ENCODE peak calls at places on chromosomes 13 and 19, in nine cellular contexts. M is neural progenitor cell, W is tibial artery, L is thyroid gland, Z is Caco-2, O is heart left ventricle, U is fibroblast of lung, H is breast epithelium, N is GM23338. B is an unnamed sample.

GRCh38 chr13:26132756-26133155 is 80.9 kb upstream of the SHISA2 start:
- DNase-seq in M (peak; percentile 10), W (no peak), L (no peak), Z (no peak), O (no peak), U (peak; percentile 6), H (no peak), N (peak; percentile 46), B (no peak)

GRCh38 chr13:42594577-42595571 is 20.9 kb downstream of the TNFSF11 start:
- DNase-seq in M (peak; percentile 83), W (no peak), L (peak; percentile 60), Z (peak; percentile 53), O (peak; percentile 37), U (peak; percentile 92), H (no peak), N (peak; percentile 89), B (no peak)

GRCh38 chr13:97224544-97225324 is 2.6 kb downstream of the MBNL2 start:
- DNase-seq in M (no peak), W (no peak), L (peak; percentile 46), Z (no peak), O (peak; percentile 43), U (peak; percentile 64), H (peak; percentile 62), N (peak; percentile 69), B (no peak)

GRCh38 chr19:13830761-13831481 is 35.7 kb downstream of the ZSWIM4 start:
- DNase-seq in M (no peak), W (no peak), L (no peak), Z (no peak), O (no peak), U (no peak), H (no peak), N (no peak), B (no peak)

GRCh38 chr13:45180713-45181601 is 19.9 kb downstream of the KCTD4 start:
- DNase-seq in M (no peak), W (no peak), L (no peak), Z (no peak), O (no peak), U (no peak), H (no peak), N (no peak), B (no peak)

GRCh38 chr13:19023115-19023514 is 158.5 kb downstream of the TUBA3C start:
- DNase-seq in M (no peak), W (no peak), L (no peak), Z (no peak), O (no peak), U (no peak), H (no peak), N (no peak), B (no peak)

GRCh38 chr13:41458939-41459753 is 1.8 kb downstream of the RGCC start:
- DNase-seq in M (peak; percentile 22), W (peak; percentile 73), L (no peak), Z (peak; percentile 62), O (peak; percentile 43), U (peak; percentile 77), H (no peak), N (peak; percentile 70), B (no peak)

GRCh38 chr19:46945668-46946067 is 74.0 kb upstream of the NPAS1 start:
- DNase-seq in M (no peak), W (no peak), L (peak; percentile 40), Z (no peak), O (no peak), U (peak; percentile 28), H (no peak), N (no peak), B (no peak)

GRCh38 chr19:13866463-13867046 is 10.4 kb upstream of the NANOS3 start:
- DNase-seq in M (no peak), W (no peak), L (no peak), Z (no peak), O (no peak), U (no peak), H (no peak), N (no peak), B (no peak)

GRCh38 chr13:112061367-112062046 is 5.4 kb upstream of the SOX1 start:
- DNase-seq in M (peak; percentile 73), W (no peak), L (no peak), Z (no peak), O (no peak), U (no peak), H (no peak), N (peak; percentile 54), B (no peak)

GRCh38 chr13:113862766-113863510 is 938 bp downstream of the GAS6 start:
- DNase-seq in M (peak; percentile 72), W (peak; percentile 82), L (peak; percentile 74), Z (no peak), O (peak; percentile 72), U (no peak), H (peak; percentile 63), N (peak; percentile 78), B (no peak)

GRCh38 chr19:33241091-33241529 is 15.5 kb upstream of the SLC7A10 start:
- DNase-seq in M (no peak), W (no peak), L (no peak), Z (no peak), O (no peak), U (no peak), H (no peak), N (no peak), B (no peak)

GRCh38 chr13:109093988-109094387 is 464.6 kb downstream of the MYO16 start:
- DNase-seq in M (no peak), W (no peak), L (no peak), Z (no peak), O (no peak), U (no peak), H (no peak), N (no peak), B (no peak)

GRCh38 chr13:49587311-49587847 is 2.0 kb upstream of the RCBTB1 start:
- DNase-seq in M (no peak), W (no peak), L (no peak), Z (no peak), O (no peak), U (peak; percentile 30), H (no peak), N (no peak), B (no peak)

GRCh38 chr13:31722684-31723083 is 16.6 kb upstream of the RXFP2 start:
- DNase-seq in M (no peak), W (no peak), L (peak; percentile 4), Z (no peak), O (no peak), U (peak; percentile 12), H (no peak), N (no peak), B (no peak)

GRCh38 chr19:45256836-45257235 is 5.8 kb downstream of the MARK4 start:
- DNase-seq in M (no peak), W (no peak), L (no peak), Z (no peak), O (no peak), U (no peak), H (no peak), N (no peak), B (no peak)

GRCh38 chr13:20141238-20142018 is 19.4 kb downstream of the GJA3 start:
- DNase-seq in M (no peak), W (no peak), L (no peak), Z (peak; percentile 14), O (peak; percentile 84), U (no peak), H (no peak), N (no peak), B (no peak)
- H3K4me3 ChIP-seq in M (no peak overlapping the region), W (no peak overlapping the region), L (no peak overlapping the region), Z (no peak overlapping the region), O (no peak overlapping the region), U (no peak overlapping the region), H (no peak overlapping the region), N (peak overlapping the region; percentile 36), B (peak overlapping the region; percentile 24)

DNA sequence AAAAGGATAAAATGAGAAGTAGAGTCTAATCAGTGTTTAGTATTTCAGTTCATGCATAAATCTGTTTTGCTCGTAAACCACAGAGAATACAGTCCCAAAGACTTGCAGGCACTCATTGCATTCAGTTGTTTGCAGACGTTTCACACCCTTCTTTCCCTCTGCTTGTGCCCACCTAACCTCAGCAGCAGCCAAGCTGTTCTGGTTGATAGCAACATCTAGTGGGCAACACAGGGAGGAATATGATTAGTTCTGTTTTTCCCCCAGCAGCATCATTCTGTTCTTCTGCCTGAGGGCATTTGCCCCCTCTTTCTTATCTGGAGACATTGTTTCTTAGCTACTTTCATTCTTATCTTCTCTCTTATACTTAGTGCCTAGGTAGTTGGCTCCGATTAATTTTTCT is 135.6 kb downstream of the PAN3 start:
- DNase-seq in M (peak; percentile 6), W (no peak), L (no peak), Z (no peak), O (no peak), U (no peak), H (no peak), N (peak; percentile 40), B (no peak)
- TF ChIP-seq CTCF in M (peak; percentile 27), W (no peak), L (no peak), Z (no peak), O (no peak), U (no peak), H (no peak), N (peak; percentile 24), B (no peak)

GRCh38 chr19:18609717-18610051 is 3.0 kb upstream of the TMEM59L start:
- DNase-seq in M (no peak), W (no peak), L (no peak), Z (no peak), O (no peak), U (no peak), H (no peak), N (no peak), B (no peak)

GRCh38 chr19:18612051-18612771 is 459 bp upstream of the TMEM59L start:
- DNase-seq in M (peak; percentile 36), W (no peak), L (no peak), Z (no peak), O (no peak), U (no peak), H (no peak), N (peak; percentile 53), B (no peak)

GRCh38 chr19:18610245-18610555 is 2.5 kb upstream of the TMEM59L start:
- DNase-seq in M (peak; percentile 40), W (no peak), L (no peak), Z (no peak), O (no peak), U (no peak), H (no peak), N (no peak), B (no peak)

GRCh38 chr19:18611327-18612050 is 1.2 kb upstream of the TMEM59L start:
- DNase-seq in M (peak; percentile 78), W (no peak), L (no peak), Z (no peak), O (no peak), U (no peak), H (no peak), N (peak; percentile 76), B (no peak)

GRCh38 chr19:18610556-18611326 is 1.9 kb upstream of the TMEM59L start:
- DNase-seq in M (peak; percentile 70), W (no peak), L (no peak), Z (no peak), O (no peak), U (no peak), H (no peak), N (peak; percentile 74), B (no peak)
- H3K4me3 ChIP-seq in M (peak overlapping the region; percentile 57), W (no peak overlapping the region), L (no peak overlapping the region), Z (no peak overlapping the region), O (no peak overlapping the region), U (no peak overlapping the region), H (no peak overlapping the region), N (peak overlapping the region; percentile 76), B (no peak overlapping the region)

DNA sequence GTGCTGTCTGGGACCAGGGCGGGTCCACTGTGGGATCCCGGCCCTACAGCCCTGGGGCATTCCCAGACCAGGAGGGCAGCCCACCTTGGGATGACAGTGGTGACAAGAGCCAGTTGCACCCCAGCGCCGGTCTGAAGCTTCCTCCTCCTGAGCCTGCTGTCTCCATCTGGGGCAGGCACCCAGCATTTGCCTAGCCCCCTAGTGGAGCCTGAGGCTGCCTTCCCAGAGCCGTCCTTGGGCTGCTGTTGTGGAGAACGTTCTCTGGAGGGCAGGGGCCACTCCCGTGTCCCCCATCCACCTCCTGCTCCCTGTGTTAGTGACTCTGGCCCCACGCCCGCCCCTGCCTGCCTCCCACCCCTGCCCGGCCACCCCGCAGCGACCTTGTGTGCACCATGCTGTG is 148.5 kb downstream of the KDM4B start:
- DNase-seq in M (no peak), W (no peak), L (no peak), Z (no peak), O (no peak), U (no peak), H (no peak), N (no peak), B (no peak)
- TF ChIP-seq CTCF in M (no peak), W (no peak), L (no peak), Z (no peak), O (no peak), U (no peak), H (no peak), N (no peak), B (no peak)

B was measured in esophagus muscularis mucosa.